ENCODE peak calls at places on chromosomes 12 and 14, in six cellular contexts. One of them, this sample, is unnamed.

GRCh38 chr14:89053303-89053702 is 228.9 kb downstream of the TTC8 start:
- DNase-seq in GM12878: no peak
- DNase-seq in H1: no peak
- DNase-seq in GM12892: no peak
- DNase-seq in K562: no peak
- DNase-seq in HepG2: no peak
- DNase-seq in this sample: no peak

GRCh38 chr14:41604793-41605534 is 1.7 kb upstream of the LRFN5 start:
- DNase-seq in K562: no peak
- DNase-seq in HepG2: no peak
- DNase-seq in GM12892: no peak
- DNase-seq in H1: no peak
- DNase-seq in GM12878: no peak
- DNase-seq in this sample: no peak

GRCh38 chr14:72243309-72243708 is 311.1 kb downstream of the RGS6 start:
- DNase-seq in H1: no peak
- DNase-seq in HepG2: no peak
- DNase-seq in GM12878: no peak
- DNase-seq in K562: no peak
- DNase-seq in GM12892: no peak
- DNase-seq in this sample: no peak

GRCh38 chr12:81800298-81801148 is 41.4 kb upstream of the PPFIA2 start:
- DNase-seq in K562: no peak
- DNase-seq in GM12878: no peak
- DNase-seq in HepG2: no peak
- DNase-seq in H1: no peak
- DNase-seq in GM12892: no peak
- DNase-seq in this sample: no peak

GRCh38 chr12:109999649-109999971 is 380 bp downstream of the ANKRD13A start:
- DNase-seq in HepG2: no peak
- DNase-seq in GM12878: no peak
- DNase-seq in H1: no peak
- DNase-seq in GM12892: no peak
- DNase-seq in K562: no peak
- DNase-seq in this sample: no peak

GRCh38 chr14:100475268-100475667 is 111.9 kb downstream of the BEGAIN start:
- DNase-seq in GM12878: no peak
- DNase-seq in GM12892: no peak
- DNase-seq in HepG2: no peak
- DNase-seq in H1: no peak
- DNase-seq in K562: no peak
- DNase-seq in this sample: no peak

GRCh38 chr14:97408937-97409860 is 612.0 kb downstream of the VRK1 start:
- DNase-seq in GM12878: peak
- DNase-seq in K562: no peak
- DNase-seq in GM12892: no peak
- DNase-seq in H1: no peak
- DNase-seq in HepG2: no peak
- DNase-seq in this sample: no peak

GRCh38 chr12:43847427-43847826 is 11.5 kb downstream of the TMEM117 start:
- DNase-seq in H1: no peak
- DNase-seq in HepG2: no peak
- DNase-seq in K562: no peak
- DNase-seq in GM12878: no peak
- DNase-seq in GM12892: no peak
- DNase-seq in this sample: no peak

GRCh38 chr14:61866932-61867920 is 105.0 kb downstream of the SNAPC1 start:
- DNase-seq in K562: no peak
- DNase-seq in H1: no peak
- DNase-seq in GM12892: no peak
- DNase-seq in GM12878: peak
- DNase-seq in HepG2: no peak
- DNase-seq in this sample: no peak

GRCh38 chr12:94322346-94322745 is 137.3 kb downstream of the CEP83 start:
- DNase-seq in GM12892: no peak
- DNase-seq in H1: no peak
- DNase-seq in GM12878: no peak
- DNase-seq in HepG2: no peak
- DNase-seq in K562: no peak
- DNase-seq in this sample: no peak

GRCh38 chr12:114809132-114809531 is 125.2 kb upstream of the TBX3 start:
- DNase-seq in GM12892: no peak
- DNase-seq in K562: no peak
- DNase-seq in GM12878: no peak
- DNase-seq in HepG2: no peak
- DNase-seq in H1: no peak
- DNase-seq in this sample: no peak

GRCh38 chr12:65891987-65892481 is 67.8 kb downstream of the HMGA2 start:
- DNase-seq in H1: no peak
- DNase-seq in K562: no peak
- DNase-seq in GM12892: no peak
- DNase-seq in HepG2: no peak
- DNase-seq in GM12878: no peak
- DNase-seq in this sample: no peak

GRCh38 chr12:4288296-4289019 is 14.9 kb downstream of the CCND2 start:
- DNase-seq in GM12878: no peak
- DNase-seq in HepG2: no peak
- DNase-seq in GM12892: no peak
- DNase-seq in K562: no peak
- DNase-seq in H1: no peak
- DNase-seq in this sample: no peak

GRCh38 chr12:48924617-48925217 is 575 bp downstream of the FKBP11 start:
- DNase-seq in HepG2: no peak
- DNase-seq in K562: no peak
- DNase-seq in GM12878: peak
- DNase-seq in GM12892: peak
- DNase-seq in H1: peak
- DNase-seq in this sample: peak

GRCh38 chr14:74018029-74018703 is 922 bp downstream of the ENTPD5 start:
- DNase-seq in HepG2: peak
- DNase-seq in GM12892: no peak
- DNase-seq in K562: no peak
- DNase-seq in GM12878: no peak
- DNase-seq in H1: no peak
- DNase-seq in this sample: no peak

GRCh38 chr12:130788515-130788914 is 50.5 kb downstream of the STX2 start:
- DNase-seq in GM12878: no peak
- DNase-seq in GM12892: no peak
- DNase-seq in K562: no peak
- DNase-seq in H1: no peak
- DNase-seq in HepG2: no peak
- DNase-seq in this sample: no peak

GRCh38 chr12:6902448-6902847 is 2.2 kb upstream of the LRRC23 start:
- DNase-seq in HepG2: no peak
- DNase-seq in GM12878: no peak
- DNase-seq in K562: no peak
- DNase-seq in GM12892: no peak
- DNase-seq in H1: no peak
- DNase-seq in this sample: no peak

GRCh38 chr14:59438148-59438766 is 26.9 kb downstream of the GPR135 start:
- DNase-seq in GM12892: no peak
- DNase-seq in H1: no peak
- DNase-seq in HepG2: no peak
- DNase-seq in GM12878: no peak
- DNase-seq in K562: no peak
- DNase-seq in this sample: no peak

GRCh38 chr12:8953773-8954402 is 4.4 kb upstream of the M6PR start:
- DNase-seq in HepG2: no peak
- DNase-seq in GM12892: no peak
- DNase-seq in H1: no peak
- DNase-seq in GM12878: no peak
- DNase-seq in K562: no peak
- DNase-seq in this sample: no peak

GRCh38 chr12:44750468-44750867 is 125.6 kb downstream of the NELL2 start:
- DNase-seq in K562: no peak
- DNase-seq in HepG2: no peak
- DNase-seq in GM12878: no peak
- DNase-seq in H1: no peak
- DNase-seq in GM12892: no peak
- DNase-seq in this sample: no peak

GRCh38 chr12:25352078-25352918 is 101.6 kb upstream of the KRAS start:
- DNase-seq in GM12878: peak
- DNase-seq in GM12892: no peak
- DNase-seq in H1: no peak
- DNase-seq in HepG2: no peak
- DNase-seq in K562: no peak
- DNase-seq in this sample: no peak

GRCh38 chr14:91246051-91246852 is 1.7 kb upstream of the GPR68 start:
- DNase-seq in H1: no peak
- DNase-seq in GM12878: no peak
- DNase-seq in HepG2: no peak
- DNase-seq in K562: no peak
- DNase-seq in GM12892: no peak
- DNase-seq in this sample: no peak

GRCh38 chr12:131002271-131002670 is 48.6 kb downstream of the ADGRD1 start:
- DNase-seq in H1: no peak
- DNase-seq in K562: no peak
- DNase-seq in GM12878: peak
- DNase-seq in HepG2: no peak
- DNase-seq in GM12892: peak
- DNase-seq in this sample: peak

GRCh38 chr14:78975734-78976133 is 805.6 kb downstream of the NRXN3 start:
- DNase-seq in K562: no peak
- DNase-seq in HepG2: no peak
- DNase-seq in GM12878: no peak
- DNase-seq in GM12892: no peak
- DNase-seq in H1: no peak
- DNase-seq in this sample: no peak

GRCh38 chr14:61562321-61563161 is 132.8 kb upstream of the HIF1A start:
- DNase-seq in H1: no peak
- DNase-seq in HepG2: peak
- DNase-seq in K562: peak
- DNase-seq in GM12878: no peak
- DNase-seq in GM12892: no peak
- DNase-seq in this sample: no peak

GRCh38 chr14:69269381-69269780 is 9.4 kb downstream of the GALNT16 start:
- DNase-seq in GM12892: no peak
- DNase-seq in GM12878: no peak
- DNase-seq in K562: no peak
- DNase-seq in H1: no peak
- DNase-seq in HepG2: no peak
- DNase-seq in this sample: no peak

GRCh38 chr14:21825147-21825743 is 151.6 kb upstream of the OR4E1 start:
- DNase-seq in H1: no peak
- DNase-seq in GM12892: no peak
- DNase-seq in K562: peak
- DNase-seq in HepG2: peak
- DNase-seq in GM12878: no peak
- DNase-seq in this sample: no peak

GRCh38 chr12:52242442-52243263 is 9.6 kb downstream of the KRT7 start:
- DNase-seq in K562: no peak
- DNase-seq in GM12892: no peak
- DNase-seq in H1: no peak
- DNase-seq in HepG2: no peak
- DNase-seq in GM12878: no peak
- DNase-seq in this sample: no peak

DNA sequence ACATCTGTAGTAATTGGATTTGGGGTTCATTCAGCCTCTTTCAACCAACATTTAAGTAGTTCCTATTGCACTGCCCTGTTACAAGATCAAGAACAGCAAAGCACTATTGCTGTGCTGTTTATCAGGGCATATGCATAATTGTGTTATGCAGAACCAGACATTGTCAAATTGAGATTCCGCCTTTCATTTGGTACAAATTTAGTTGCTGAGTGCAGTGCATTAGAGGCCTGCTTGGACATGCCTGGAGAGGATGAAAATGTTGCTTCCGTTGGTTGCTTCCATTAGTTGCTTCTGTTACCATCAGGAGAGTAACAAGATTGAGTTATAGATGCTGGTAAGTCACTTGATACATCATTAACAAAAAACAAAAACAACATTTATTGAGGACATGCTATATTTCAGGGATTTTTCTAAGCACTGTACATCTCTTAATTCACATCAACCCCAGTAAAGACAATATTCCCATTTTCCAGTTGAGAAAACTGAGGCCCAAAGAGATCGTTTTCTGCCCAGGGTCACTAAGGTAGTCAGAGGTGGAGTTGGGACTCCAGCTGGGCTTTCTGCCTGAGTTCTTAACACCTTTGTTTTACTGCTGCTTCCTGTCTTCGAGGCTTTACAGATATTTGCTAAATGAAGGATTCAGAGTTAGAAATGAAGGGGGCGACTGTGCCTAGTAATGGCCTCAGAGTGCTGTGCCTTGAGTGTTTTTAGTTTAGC is 79.3 kb downstream of the PPP2R5C start:
- DNase-seq in K562: no peak
- DNase-seq in GM12892: no peak
- DNase-seq in GM12878: no peak
- DNase-seq in H1: no peak
- DNase-seq in HepG2: no peak
- DNase-seq in this sample: no peak
- TF ChIP-seq TAF1 in K562: no peak
- TF ChIP-seq TAF1 in GM12892: no peak
- TF ChIP-seq TAF1 in GM12878: no peak
- TF ChIP-seq TAF1 in H1: no peak
- TF ChIP-seq TAF1 in HepG2: no peak
- TF ChIP-seq TAF1 in this sample: no peak

DNA sequence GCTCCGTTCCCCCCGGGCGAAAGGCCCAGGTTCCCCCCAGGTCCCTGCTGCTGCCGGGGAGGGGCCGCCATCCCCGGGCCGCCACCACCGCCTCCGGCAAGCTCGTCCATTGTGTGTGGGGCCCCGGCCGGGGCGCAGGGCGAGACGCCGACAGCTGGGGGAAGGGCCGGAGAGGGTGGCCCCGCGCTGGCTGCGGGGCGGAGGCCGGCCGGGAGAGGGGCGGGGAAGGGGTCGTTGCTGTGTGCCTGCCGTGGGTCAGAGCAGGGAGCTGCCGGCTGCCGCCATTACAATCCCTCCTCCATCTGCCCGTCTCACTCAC is at the start of gene STRN3:
- DNase-seq in HepG2: no peak
- DNase-seq in GM12892: no peak
- DNase-seq in GM12878: no peak
- DNase-seq in H1: no peak
- DNase-seq in K562: no peak
- DNase-seq in this sample: no peak
- TF ChIP-seq POLR2A in HepG2: no peak
- TF ChIP-seq POLR2A in GM12892: peak
- TF ChIP-seq POLR2A in GM12878: peak
- TF ChIP-seq POLR2A in H1: no peak
- TF ChIP-seq POLR2A in K562: peak
- TF ChIP-seq POLR2A in this sample: peak

DNA sequence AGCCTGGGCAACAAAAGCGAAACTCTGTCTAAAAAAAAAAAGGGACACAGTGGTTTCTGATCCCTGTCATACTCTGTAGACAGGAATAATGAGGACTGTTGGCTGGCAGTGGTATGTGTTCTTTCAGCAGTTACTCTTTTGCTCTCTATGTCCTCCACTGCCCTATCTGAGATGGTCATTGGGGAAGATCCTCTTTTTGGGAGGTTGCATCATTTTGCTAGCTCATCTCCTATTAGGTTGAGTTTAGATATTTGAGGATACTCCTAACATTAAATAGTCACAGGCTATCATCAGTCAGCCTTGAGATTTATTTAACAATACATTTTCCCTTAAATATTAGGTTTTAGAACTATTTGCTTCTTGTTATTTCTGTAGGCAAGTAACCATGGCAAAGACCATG is 5.9 kb upstream of the CCDC91 start:
- DNase-seq in GM12892: no peak
- DNase-seq in HepG2: no peak
- DNase-seq in K562: no peak
- DNase-seq in GM12878: no peak
- DNase-seq in H1: no peak
- DNase-seq in this sample: no peak
- TF ChIP-seq TAF1 in GM12892: no peak
- TF ChIP-seq TAF1 in HepG2: no peak
- TF ChIP-seq TAF1 in K562: no peak
- TF ChIP-seq TAF1 in GM12878: no peak
- TF ChIP-seq TAF1 in H1: no peak
- TF ChIP-seq TAF1 in this sample: no peak

GRCh38 chr12:96195845-96196451 is 1.8 kb downstream of the ELK3 start:
- DNase-seq in K562: no peak
- DNase-seq in HepG2: no peak
- DNase-seq in GM12892: no peak
- DNase-seq in H1: no peak
- DNase-seq in GM12878: no peak
- DNase-seq in this sample: no peak
- TF ChIP-seq POLR2A in K562: no peak
- TF ChIP-seq POLR2A in HepG2: no peak
- TF ChIP-seq POLR2A in GM12892: no peak
- TF ChIP-seq POLR2A in H1: no peak
- TF ChIP-seq POLR2A in GM12878: no peak
- TF ChIP-seq POLR2A in this sample: no peak

This sample was measured in GM12891.